ENCODE peak calls at places on chromosomes 3 and 15, in six cellular contexts. Z is neuronal stem cell, K is IMR-90, N is mesenchymal stem cell, S is H9, B is H1. J is an unnamed sample.

GRCh38 chr3:84077479-84077878 is 881.3 kb upstream of the CADM2 start:
- DNase-seq in B (no peak), Z (no peak), K (no peak), N (no peak), S (no peak), J (no peak)

GRCh38 chr15:49855917-49856637 is 235.2 kb downstream of the DTWD1 start:
- DNase-seq in B (no peak), S (no peak), Z (no peak), K (peak; percentile 99), N (peak; percentile 84), J (peak; percentile 97)

GRCh38 chr3:129738189-129738588 is 131.7 kb upstream of the PLXND1 start:
- DNase-seq in S (no peak), B (no peak), N (no peak), Z (no peak), K (no peak), J (no peak)

GRCh38 chr3:27643355-27643754 is 78.8 kb downstream of the EOMES start:
- DNase-seq in N (no peak), Z (no peak), K (peak; percentile 25), S (no peak), B (no peak), J (no peak)

GRCh38 chr3:155640098-155640497 is 104.8 kb downstream of the PLCH1 start:
- DNase-seq in K (no peak), Z (no peak), B (no peak), N (no peak), S (no peak), J (no peak)

GRCh38 chr15:75721923-75722870 is 9.5 kb upstream of the CSPG4 start:
- DNase-seq in K (no peak), Z (no peak), N (no peak), B (no peak), S (no peak), J (no peak)

GRCh38 chr3:64063982-64064438 is 40.7 kb upstream of the PSMD6 start:
- DNase-seq in N (no peak), B (no peak), K (no peak), Z (no peak), S (no peak), J (no peak)

GRCh38 chr15:25700916-25701315 is 162.2 kb downstream of the ATP10A start:
- DNase-seq in K (no peak), N (no peak), S (no peak), B (no peak), Z (no peak), J (no peak)

GRCh38 chr3:120497813-120498212 is 47.0 kb upstream of the FSTL1 start:
- DNase-seq in B (no peak), K (peak; percentile 27), Z (no peak), N (peak; percentile 10), S (no peak), J (no peak)

GRCh38 chr3:184687363-184688049 is 24.4 kb downstream of the MAGEF1 start:
- DNase-seq in B (no peak), S (no peak), K (no peak), N (no peak), Z (no peak), J (no peak)

DNA sequence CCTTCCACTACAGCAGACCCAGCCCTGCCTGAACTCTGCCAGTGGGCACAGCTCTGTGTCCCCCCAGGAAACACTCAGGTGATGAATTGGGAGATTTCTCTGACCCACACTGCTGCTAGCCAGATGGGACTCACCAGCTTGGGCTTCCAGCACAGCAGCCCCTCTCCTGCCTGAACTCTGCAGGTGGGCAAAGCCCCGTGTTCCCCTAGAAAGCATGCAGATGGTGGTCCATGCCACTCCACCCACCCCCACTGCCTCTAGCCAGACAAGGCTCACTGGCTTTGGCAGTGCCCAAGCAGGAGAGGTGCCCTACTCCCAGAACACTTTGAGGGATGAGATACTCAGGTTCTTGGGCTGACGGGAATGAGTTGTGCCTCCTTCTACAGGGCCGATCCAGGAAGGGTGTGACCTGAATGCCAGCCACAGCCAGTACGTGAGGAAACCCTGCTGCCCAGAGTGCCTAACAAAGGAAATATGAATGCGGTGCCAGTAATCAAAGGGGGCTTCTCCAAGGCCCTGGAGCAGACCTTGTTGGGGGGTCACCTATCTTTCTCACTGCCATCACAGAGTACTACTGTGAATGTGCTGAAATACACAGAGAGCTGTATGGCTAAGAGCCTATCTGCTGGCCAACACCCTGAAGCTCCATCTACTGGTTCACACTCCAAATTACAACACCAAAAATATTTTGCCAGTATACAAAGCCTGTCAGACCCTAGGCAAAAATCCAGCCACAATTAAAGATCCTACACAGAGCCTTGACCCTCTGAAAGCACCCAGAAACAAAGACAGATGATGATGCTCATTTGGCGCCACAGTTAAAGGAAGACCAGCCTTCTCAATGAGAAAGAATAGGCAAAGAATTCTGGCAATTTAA is 61.9 kb downstream of the BTLA start:
- DNase-seq in Z (no peak), K (peak; percentile 58), S (peak; percentile 45), B (no peak), N (peak; percentile 32), J (peak; percentile 74)
- H3K4ac ChIP-seq in Z (no peak overlapping the region), K (no peak overlapping the region), S (no peak overlapping the region), B (peak overlapping the region; percentile 1), N (no peak overlapping the region), J (no peak overlapping the region)

DNA sequence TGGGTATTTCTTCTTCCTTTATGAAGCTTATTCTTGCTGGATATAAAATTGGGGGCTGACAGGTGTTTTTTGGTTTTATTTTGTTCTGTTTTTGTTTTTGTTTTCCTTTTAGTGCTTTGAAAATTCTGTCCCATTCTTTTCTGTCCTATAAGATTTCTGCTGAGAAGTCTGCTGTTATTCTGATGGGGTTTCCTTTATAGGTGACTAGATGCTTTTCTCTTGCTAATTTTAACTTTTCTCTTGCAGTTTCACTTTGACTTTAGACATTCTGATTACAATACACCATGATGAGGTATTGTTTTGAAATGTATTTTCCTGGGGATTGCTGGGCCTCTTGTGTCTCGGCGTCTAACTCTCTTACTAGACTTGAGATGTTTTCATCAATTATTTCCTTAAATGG is 22.8 kb downstream of the TTC14 start:
- DNase-seq in N (no peak), Z (no peak), B (no peak), S (no peak), K (no peak), J (no peak)
- H3K14ac ChIP-seq in N (no peak overlapping the region), Z (no peak overlapping the region), B (no peak overlapping the region), S (no peak overlapping the region), K (no peak overlapping the region), J (no peak overlapping the region)

DNA sequence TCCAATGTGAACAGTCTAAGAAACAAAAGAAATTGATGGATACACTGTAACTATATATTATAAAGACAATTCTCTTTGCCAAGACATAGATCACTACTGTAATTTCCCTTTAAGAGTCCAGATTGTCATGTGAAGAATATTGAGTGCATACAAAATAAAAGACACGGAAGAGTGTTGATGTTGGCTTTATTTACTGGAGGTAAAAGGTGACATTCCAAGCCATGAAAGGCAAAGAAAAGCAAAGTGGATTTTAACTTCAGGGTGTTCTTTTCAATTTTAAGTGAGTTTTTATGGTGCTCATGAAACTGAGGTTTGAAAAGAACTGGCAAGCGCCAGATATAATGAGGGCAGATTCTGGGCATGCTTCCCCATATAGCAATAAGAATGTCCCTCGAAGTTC is 529.3 kb downstream of the MECOM start:
- DNase-seq in N (no peak), Z (no peak), S (no peak), K (no peak), B (no peak), J (no peak)
- H3K4ac ChIP-seq in N (no peak overlapping the region), Z (no peak overlapping the region), S (no peak overlapping the region), K (no peak overlapping the region), B (no peak overlapping the region), J (no peak overlapping the region)

GRCh38 chr3:43105597-43106292 is at the start of gene POMGNT2:
- DNase-seq in Z (peak; percentile 82), B (peak; percentile 91), S (peak; percentile 91), K (peak; percentile 71), N (peak; percentile 69), J (peak; percentile 96)

GRCh38 chr3:43102773-43103480 is 3.0 kb downstream of the POMGNT2 start:
- DNase-seq in N (no peak), S (no peak), K (no peak), B (no peak), Z (no peak), J (no peak)

GRCh38 chr3:43104786-43105185 is 1.1 kb downstream of the POMGNT2 start:
- DNase-seq in Z (no peak), S (no peak), K (no peak), B (no peak), N (no peak), J (no peak)

GRCh38 chr3:43105224-43105596 is 669 bp downstream of the POMGNT2 start:
- DNase-seq in B (peak; percentile 56), N (no peak), K (no peak), Z (no peak), S (no peak), J (no peak)

DNA sequence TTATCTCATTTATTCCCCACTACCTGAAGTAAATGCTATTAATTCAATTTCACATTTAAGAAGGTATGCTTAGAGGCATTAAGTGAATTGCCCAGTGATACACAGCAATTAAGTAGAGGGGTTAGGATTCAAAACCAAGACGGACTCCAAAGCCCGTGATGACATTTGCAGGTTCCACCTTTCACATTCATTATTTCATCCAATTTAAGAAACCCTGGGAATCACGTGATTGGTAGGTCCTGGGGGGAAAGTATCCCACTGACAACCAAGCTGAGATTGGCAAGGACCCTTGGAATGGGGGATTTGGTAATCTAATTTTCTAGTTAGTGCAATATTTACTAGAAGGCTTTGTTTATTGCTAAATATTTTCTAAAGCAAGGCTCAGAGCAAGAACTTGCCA is 1.8 kb downstream of the POMGNT2 start:
- DNase-seq in B (no peak), S (no peak), Z (no peak), K (no peak), N (no peak), J (no peak)
- H3K14ac ChIP-seq in B (no peak overlapping the region), S (no peak overlapping the region), Z (no peak overlapping the region), K (no peak overlapping the region), N (no peak overlapping the region), J (no peak overlapping the region)

GRCh38 chr3:38454884-38455638 is 1.4 kb downstream of the ACVR2B start:
- DNase-seq in S (peak; percentile 89), Z (peak; percentile 82), N (peak; percentile 49), K (peak; percentile 27), B (peak; percentile 92), J (peak; percentile 73)
- H3K4ac ChIP-seq in S (peak overlapping the region; percentile 5), Z (no peak overlapping the region), N (no peak overlapping the region), K (peak overlapping the region; percentile 20), B (peak overlapping the region; percentile 96), J (peak overlapping the region; percentile 50)

J was measured in trophoblast cell.